ENCODE peak calls at places on chromosomes 5 and 9, in four cellular contexts. J is DND-41, V is fibroblast of pulmonary artery, W is ascending aorta. O is an unnamed sample.

GRCh38 chr5:128546658-128547281 is 8.7 kb upstream of the FBN2 start:
- DNase-seq in J (no peak), V (peak; percentile 29), W (no peak), O (no peak)

GRCh38 chr5:13640270-13640669 is 304.2 kb downstream of the DNAH5 start:
- DNase-seq in J (no peak), V (no peak), W (no peak), O (no peak)

GRCh38 chr9:137759117-137759516 is 118.5 kb upstream of the CACNA1B start:
- DNase-seq in J (no peak), V (no peak), W (no peak), O (no peak)

GRCh38 chr5:126865299-126865698 is 88.4 kb downstream of the LMNB1 start:
- DNase-seq in J (no peak), V (peak; percentile 66), W (no peak), O (peak; percentile 52)

GRCh38 chr5:113806823-113807222 is 293.3 kb downstream of the YTHDC2 start:
- DNase-seq in J (no peak), V (peak; percentile 22), W (no peak), O (no peak)

GRCh38 chr5:118960557-118960956 is 27.8 kb downstream of the DTWD2 start:
- DNase-seq in J (no peak), V (no peak), W (no peak), O (no peak)

GRCh38 chr5:14534773-14535172 is 46.8 kb upstream of the OTULINL start:
- DNase-seq in J (no peak), V (no peak), W (no peak), O (no peak)

GRCh38 chr5:82334856-82335255 is 56.7 kb upstream of the RPS23 start:
- DNase-seq in J (no peak), V (peak; percentile 90), W (no peak), O (no peak)

GRCh38 chr5:11239261-11239660 is 478.2 kb upstream of the DAP start:
- DNase-seq in J (no peak), V (no peak), W (no peak), O (no peak)

GRCh38 chr5:74206571-74207550 is 433.7 kb downstream of the ENC1 start:
- DNase-seq in J (no peak), V (peak; percentile 82), W (peak; percentile 72), O (peak; percentile 84)

GRCh38 chr9:26919698-26920097 is 27.1 kb upstream of the CAAP1 start:
- DNase-seq in J (no peak), V (no peak), W (no peak), O (no peak)

GRCh38 chr9:80797427-80797825 is 891.9 kb downstream of the TLE1 start:
- DNase-seq in J (no peak), V (no peak), W (no peak), O (peak; percentile 35)

GRCh38 chr9:137534256-137535119 is 15.7 kb downstream of the PNPLA7 start:
- DNase-seq in J (no peak), V (peak; percentile 73), W (no peak), O (peak; percentile 31)

GRCh38 chr9:73118898-73119554 is 32.6 kb upstream of the ANXA1 start:
- DNase-seq in J (no peak), V (peak; percentile 75), W (no peak), O (peak; percentile 70)

GRCh38 chr5:11815916-11816315 is 88.3 kb downstream of the CTNND2 start:
- DNase-seq in J (no peak), V (no peak), W (no peak), O (no peak)

DNA sequence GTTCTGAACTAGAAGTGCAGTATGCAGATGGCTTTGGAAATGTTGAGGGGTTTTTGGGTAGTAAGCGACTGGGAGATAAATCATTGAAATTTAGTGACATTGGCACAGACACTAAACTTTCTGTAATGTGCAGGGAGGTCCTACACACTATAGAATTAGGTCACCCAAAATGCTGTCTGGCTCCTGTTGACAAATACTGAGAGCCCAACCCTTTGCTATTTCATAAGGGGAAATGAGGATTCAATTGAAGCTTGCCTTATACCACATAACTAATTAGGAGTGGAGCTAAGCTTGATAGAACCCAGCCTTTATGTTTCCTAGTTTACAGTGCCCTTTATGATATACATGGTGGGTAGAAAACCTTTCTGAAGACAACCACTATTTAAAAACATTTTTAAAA is 22.6 kb downstream of the HMGXB3 start:
- DNase-seq in J (no peak), V (no peak), W (no peak), O (no peak)
- H3K4me3 ChIP-seq in J (no peak overlapping the region), V (no peak overlapping the region), W (no peak overlapping the region), O (no peak overlapping the region)

GRCh38 chr5:172640822-172641358 is at the start of gene NEURL1B:
- DNase-seq in J (peak; percentile 81), V (peak; percentile 25), W (peak; percentile 75), O (peak; percentile 87)

GRCh38 chr5:172638209-172638768 is 2.8 kb upstream of the NEURL1B start:
- DNase-seq in J (no peak), V (no peak), W (no peak), O (no peak)

GRCh38 chr5:172642046-172642409 is 965 bp downstream of the NEURL1B start:
- DNase-seq in J (no peak), V (no peak), W (no peak), O (no peak)

GRCh38 chr5:172641359-172642045 is 439 bp downstream of the NEURL1B start:
- DNase-seq in J (no peak), V (no peak), W (no peak), O (peak; percentile 45)

GRCh38 chr5:172640139-172640538 is 924 bp upstream of the NEURL1B start:
- DNase-seq in J (no peak), V (no peak), W (no peak), O (no peak)
- H3K4me3 ChIP-seq in J (peak overlapping the region; percentile 62), V (no peak overlapping the region), W (no peak overlapping the region), O (peak overlapping the region; percentile 61)

GRCh38 chr9:2480255-2480837 is 141.2 kb upstream of the VLDLR start:
- DNase-seq in J (no peak), V (no peak), W (no peak), O (no peak)
- H3K4me3 ChIP-seq in J (no peak overlapping the region), V (no peak overlapping the region), W (no peak overlapping the region), O (no peak overlapping the region)

GRCh38 chr5:168171901-168172717 is 119.3 kb upstream of the WWC1 start:
- DNase-seq in J (no peak), V (no peak), W (no peak), O (peak; percentile 79)
- H3K4me3 ChIP-seq in J (no peak overlapping the region), V (no peak overlapping the region), W (no peak overlapping the region), O (no peak overlapping the region)

GRCh38 chr9:109967651-109968331 is 187.8 kb downstream of the PALM2AKAP2 start:
- DNase-seq in J (no peak), V (no peak), W (no peak), O (no peak)

GRCh38 chr9:109969559-109970237 is 189.7 kb downstream of the PALM2AKAP2 start:
- DNase-seq in J (no peak), V (peak; percentile 32), W (no peak), O (no peak)

GRCh38 chr9:109968702-109969450 is 188.9 kb downstream of the PALM2AKAP2 start:
- DNase-seq in J (no peak), V (peak; percentile 55), W (no peak), O (peak; percentile 32)

GRCh38 chr9:109968332-109968657 is 188.3 kb downstream of the PALM2AKAP2 start:
- DNase-seq in J (no peak), V (no peak), W (no peak), O (no peak)

GRCh38 chr9:109966643-109967368 is 186.8 kb downstream of the PALM2AKAP2 start:
- DNase-seq in J (no peak), V (no peak), W (no peak), O (no peak)
- H3K4me3 ChIP-seq in J (no peak overlapping the region), V (no peak overlapping the region), W (no peak overlapping the region), O (no peak overlapping the region)

DNA sequence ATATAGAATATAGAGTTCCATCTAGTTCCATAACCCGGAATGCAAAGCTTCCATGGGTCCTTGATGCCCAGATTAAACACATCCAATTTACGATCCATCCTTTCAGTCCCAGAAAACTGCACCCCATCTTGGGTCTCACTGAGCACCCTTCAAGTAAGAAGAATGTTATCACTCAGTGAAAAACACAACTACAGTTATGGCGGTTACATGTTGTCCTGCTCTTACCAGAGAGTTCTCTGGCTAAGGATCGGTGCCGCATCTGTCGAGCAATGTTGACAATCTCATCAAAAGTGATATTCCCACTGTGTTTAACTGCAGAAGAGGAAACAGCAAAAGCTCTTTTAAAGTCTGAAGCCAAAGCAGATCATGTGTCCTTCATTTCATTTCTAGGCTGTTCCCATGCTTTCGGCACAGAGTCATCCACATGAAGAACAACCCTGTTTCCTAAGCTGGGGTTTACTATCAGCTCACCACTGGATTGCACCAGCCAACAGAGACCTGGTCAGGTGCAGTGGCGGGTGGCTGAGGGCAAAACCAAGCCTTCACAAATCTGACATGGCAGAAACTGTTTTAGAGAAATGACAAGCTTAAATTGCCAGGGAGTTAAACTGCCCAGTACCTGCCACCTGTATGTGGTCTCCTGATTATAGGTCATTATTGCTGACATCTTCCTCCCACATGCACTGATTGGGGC is 2.9 kb downstream of the RPL12 start:
- DNase-seq in J (no peak), V (no peak), W (no peak), O (no peak)
- H3K4me3 ChIP-seq in J (peak overlapping the region; percentile 86), V (peak overlapping the region; percentile 78), W (no peak overlapping the region), O (peak overlapping the region; percentile 85)

GRCh38 chr5:150449491-150450339 is at the start of gene RPS14:
- DNase-seq in J (peak; percentile 95), V (peak; percentile 95), W (peak; percentile 94), O (peak; percentile 98)
- H3K4me3 ChIP-seq in J (peak within 1 kb of the TSS; percentile 78), V (peak within 1 kb of the TSS; percentile 96), W (peak within 1 kb of the TSS; percentile 67), O (peak within 1 kb of the TSS; percentile 91)